ENCODE peak calls at places on chromosomes 3 and 15, in seven cellular contexts. I, Q, T, L, C, R and X are unnamed samples.

GRCh38 chr15:45635191-45635638 is 386 bp downstream of the SQOR start:
- DNase-seq in I (no peak), C (peak), L (no peak), R (peak), Q (no peak), T (no peak), X (peak)

GRCh38 chr15:29795610-29796009 is 26.7 kb downstream of the TJP1 start:
- DNase-seq in I (no peak), L (no peak), R (peak), C (no peak), Q (no peak), T (no peak), X (no peak)

GRCh38 chr15:84079885-84080777 is 155.4 kb upstream of the GOLGA6L4 start:
- DNase-seq in C (peak), T (peak), R (peak), L (no peak), Q (no peak), I (peak), X (peak)

GRCh38 chr15:74320358-74321247 is 46.8 kb downstream of the CYP11A1 start:
- DNase-seq in L (no peak), T (peak), Q (peak), I (peak), C (peak), R (peak), X (no peak)

GRCh38 chr15:60585743-60586708 is 107.1 kb upstream of the ICE2 start:
- DNase-seq in L (no peak), R (peak), T (peak), C (no peak), I (peak), Q (peak), X (peak)

GRCh38 chr15:47432831-47433230 is 284.5 kb upstream of the SEMA6D start:
- DNase-seq in I (peak), Q (no peak), L (no peak), R (no peak), T (no peak), C (no peak), X (no peak)

GRCh38 chr3:177484206-177484605 is 286.9 kb upstream of the TBL1XR1 start:
- DNase-seq in Q (no peak), C (no peak), I (no peak), T (no peak), R (no peak), L (no peak), X (no peak)

GRCh38 chr3:125110016-125110875 is 54.4 kb upstream of the HEG1 start:
- DNase-seq in C (no peak), R (peak), L (no peak), I (peak), Q (no peak), T (no peak), X (no peak)

GRCh38 chr3:108394016-108394415 is 97.7 kb downstream of the HHLA2 start:
- DNase-seq in T (no peak), R (no peak), I (no peak), C (no peak), Q (peak), L (no peak), X (no peak)

GRCh38 chr15:84634228-84634837 is 19.8 kb downstream of the WDR73 start:
- DNase-seq in L (no peak), C (no peak), I (no peak), R (peak), Q (peak), T (no peak), X (no peak)

GRCh38 chr3:187741403-187742350 is 3.6 kb downstream of the BCL6 start:
- DNase-seq in R (peak), T (peak), L (no peak), C (peak), I (peak), Q (peak), X (peak)

GRCh38 chr3:54999159-54999558 is 71.3 kb upstream of the LRTM1 start:
- DNase-seq in L (peak), Q (peak), T (peak), R (peak), I (peak), C (peak), X (peak)

GRCh38 chr3:50563867-50564266 is 3.7 kb downstream of the C3orf18 start:
- DNase-seq in Q (no peak), T (no peak), L (no peak), R (no peak), I (no peak), C (no peak), X (no peak)

GRCh38 chr3:12452361-12453330 is 31.6 kb upstream of the TSEN2 start:
- DNase-seq in T (no peak), C (no peak), L (no peak), Q (no peak), I (no peak), R (no peak), X (no peak)

GRCh38 chr3:48411606-48412374 is 18.1 kb downstream of the PLXNB1 start:
- DNase-seq in L (no peak), R (no peak), Q (no peak), C (no peak), I (no peak), T (no peak), X (no peak)

GRCh38 chr3:49253512-49253911 is 23.5 kb downstream of the C3orf62 start:
- DNase-seq in Q (no peak), L (no peak), C (no peak), T (no peak), R (no peak), I (no peak), X (no peak)

GRCh38 chr3:63364495-63364894 is 86.4 kb downstream of the SYNPR start:
- DNase-seq in C (no peak), Q (no peak), T (peak), I (peak), R (peak), L (no peak), X (no peak)

GRCh38 chr3:66789584-66790237 is 208.4 kb upstream of the KBTBD8 start:
- DNase-seq in Q (no peak), L (no peak), T (no peak), R (no peak), C (no peak), I (no peak), X (no peak)

GRCh38 chr3:126746395-126747177 is 42.5 kb downstream of the CHCHD6 start:
- DNase-seq in C (no peak), L (no peak), I (peak), Q (peak), R (peak), T (peak), X (no peak)

GRCh38 chr15:27844018-27844666 is 255.0 kb downstream of the OCA2 start:
- DNase-seq in L (no peak), R (peak), Q (no peak), C (no peak), T (no peak), I (peak), X (no peak)

GRCh38 chr3:119034256-119035013 is at the start of gene IGSF11:
- DNase-seq in L (peak), I (peak), C (peak), T (peak), R (peak), Q (peak), X (peak)

GRCh38 chr3:16239082-16239770 is 25.5 kb downstream of the DPH3 start:
- DNase-seq in C (no peak), R (no peak), I (no peak), T (no peak), L (no peak), Q (no peak), X (no peak)

GRCh38 chr3:189632238-189632637 is 1.0 kb downstream of the TP63 start:
- DNase-seq in L (no peak), I (no peak), C (no peak), T (no peak), Q (no peak), R (no peak), X (no peak)

GRCh38 chr15:45429974-45430792 is 51.8 kb upstream of the GATM start:
- DNase-seq in R (peak), Q (peak), T (peak), I (peak), C (peak), L (peak), X (peak)

GRCh38 chr3:41508063-41508696 is 308.9 kb downstream of the CTNNB1 start:
- DNase-seq in I (no peak), R (no peak), C (peak), T (peak), L (no peak), Q (no peak), X (no peak)

GRCh38 chr3:46706771-46707582 is 5.8 kb downstream of the TMIE start:
- DNase-seq in I (no peak), L (no peak), T (no peak), C (no peak), Q (no peak), R (no peak), X (no peak)

GRCh38 chr15:101250331-101250730 is 1.5 kb downstream of the CHSY1 start:
- DNase-seq in T (no peak), C (no peak), L (no peak), R (peak), I (peak), Q (no peak), X (no peak)

GRCh38 chr15:55060831-55061230 is 135.9 kb downstream of the RSL24D1 start:
- DNase-seq in L (no peak), T (no peak), R (no peak), C (no peak), Q (no peak), I (no peak), X (no peak)

GRCh38 chr3:102129774-102130608 is 280.7 kb downstream of the NFKBIZ start:
- DNase-seq in C (no peak), L (no peak), I (peak), Q (no peak), R (peak), T (no peak), X (no peak)

GRCh38 chr3:18100126-18100525 is 325.0 kb downstream of the SATB1 start:
- DNase-seq in R (no peak), I (peak), C (no peak), T (no peak), Q (no peak), L (no peak), X (no peak)

GRCh38 chr3:197756704-197757103 is 7.0 kb downstream of the FYTTD1 start:
- DNase-seq in T (no peak), R (no peak), I (no peak), L (no peak), Q (no peak), C (no peak), X (no peak)

GRCh38 chr3:46665763-46666470 is 27.6 kb downstream of the ALS2CL start:
- DNase-seq in T (no peak), Q (no peak), C (peak), I (no peak), L (no peak), R (no peak), X (no peak)

GRCh38 chr3:110710605-110711004 is 361.0 kb upstream of the NECTIN3 start:
- DNase-seq in R (no peak), T (no peak), Q (no peak), I (no peak), L (no peak), C (no peak), X (no peak)

GRCh38 chr3:148079370-148079769 is 618.3 kb upstream of the AGTR1 start:
- DNase-seq in L (no peak), I (no peak), R (peak), Q (no peak), C (no peak), T (no peak), X (no peak)

GRCh38 chr3:87614998-87615397 is 338.6 kb upstream of the POU1F1 start:
- DNase-seq in C (peak), Q (no peak), R (no peak), T (peak), I (no peak), L (no peak), X (no peak)

GRCh38 chr3:87615506-87615905 is 339.1 kb upstream of the POU1F1 start:
- DNase-seq in C (no peak), T (peak), Q (no peak), I (no peak), R (no peak), L (no peak), X (no peak)
- H4K8ac ChIP-seq in C (peak), T (no peak), Q (no peak), I (no peak), R (no peak), L (no peak), X (no peak)

DNA sequence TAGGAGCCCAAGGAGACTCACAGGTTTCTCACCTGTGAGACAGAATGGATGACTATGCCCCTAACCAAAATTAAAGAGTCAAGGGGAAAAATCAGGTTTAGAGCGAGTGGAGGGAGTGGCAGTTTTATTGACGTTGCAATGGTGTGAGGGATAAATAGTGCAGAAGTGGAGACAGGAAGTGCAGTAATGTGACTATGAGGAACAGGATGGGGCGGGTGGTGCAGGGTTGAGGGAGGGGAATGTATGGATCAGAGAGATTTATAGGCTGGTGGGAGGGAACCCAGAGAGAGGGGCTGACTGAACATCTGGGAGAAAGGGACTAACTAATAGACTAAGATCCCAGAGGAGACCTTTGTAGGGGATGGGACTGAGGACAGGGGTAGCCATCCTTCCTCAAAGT is 26.5 kb downstream of the EIF2AK4 start:
- DNase-seq in C (no peak), L (no peak), T (no peak), R (no peak), Q (no peak), I (no peak), X (no peak)
- H4K8ac ChIP-seq in C (no peak), L (no peak), T (no peak), R (no peak), Q (no peak), I (no peak), X (no peak)

GRCh38 chr15:69446947-69447346 is 5.7 kb upstream of the RPLP1 start:
- DNase-seq in T (no peak), L (no peak), Q (no peak), R (no peak), I (no peak), C (no peak), X (no peak)
- H4K8ac ChIP-seq in T (no peak), L (no peak), Q (no peak), R (no peak), I (no peak), C (no peak), X (no peak)

GRCh38 chr3:44802006-44802405 is 40.4 kb downstream of the KIF15 start:
- DNase-seq in L (no peak), T (no peak), R (no peak), C (no peak), I (no peak), Q (no peak), X (no peak)

GRCh38 chr3:44803298-44803697 is 41.7 kb downstream of the KIF15 start:
- DNase-seq in Q (no peak), I (no peak), C (no peak), T (no peak), L (no peak), R (no peak), X (no peak)

GRCh38 chr3:44805960-44806359 is 44.4 kb downstream of the KIF15 start:
- DNase-seq in I (no peak), T (peak), L (no peak), Q (no peak), C (no peak), R (no peak), X (no peak)
- H4K8ac ChIP-seq in I (no peak), T (no peak), L (no peak), Q (no peak), C (no peak), R (no peak), X (no peak)

GRCh38 chr3:180516368-180516767 is 85.6 kb upstream of the TTC14 start:
- DNase-seq in C (no peak), T (no peak), L (no peak), R (no peak), I (no peak), Q (no peak), X (no peak)
- H4K8ac ChIP-seq in C (no peak), T (no peak), L (no peak), R (no peak), I (no peak), Q (no peak), X (peak)

DNA sequence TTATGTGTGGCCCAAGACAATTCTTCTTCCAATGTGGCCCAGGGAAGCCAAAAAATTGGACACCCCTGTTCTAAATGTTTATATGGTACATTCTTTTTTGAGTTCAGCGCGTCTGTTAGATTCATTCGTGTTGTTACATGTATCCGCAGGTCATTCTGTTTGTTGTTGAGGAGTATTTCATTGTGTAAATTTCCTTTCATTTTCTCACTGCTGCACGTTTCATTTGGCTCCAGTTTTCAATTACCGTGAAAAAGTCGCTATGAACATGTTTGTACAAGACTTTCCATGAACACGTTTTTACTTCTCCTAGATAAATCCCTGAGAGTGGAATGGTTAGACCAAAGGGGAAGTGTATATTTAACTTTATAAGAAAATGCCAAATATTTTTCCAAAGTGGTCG is 7.5 kb upstream of the OPA1 start:
- DNase-seq in C (no peak), Q (no peak), R (no peak), L (no peak), I (no peak), T (no peak), X (no peak)
- H4K8ac ChIP-seq in C (no peak), Q (no peak), R (no peak), L (no peak), I (no peak), T (no peak), X (no peak)

GRCh38 chr3:31240013-31240412 is 292.7 kb upstream of the STT3B start:
- DNase-seq in T (no peak), C (no peak), L (no peak), R (no peak), I (no peak), Q (no peak), X (no peak)
- H4K8ac ChIP-seq in T (no peak), C (no peak), L (no peak), R (no peak), I (no peak), Q (no peak), X (no peak)